ENCODE peak calls at places on chromosome 20, in six cellular contexts. N is stomach, P is GM23338, M is sigmoid colon, X is SK-N-SH, G is HCT116. V is an unnamed sample. For H3K4me1, the result is how much of the 10 kb centered on the place peaks cover.

GRCh38 chr20:52823303-52823702 is 148.9 kb upstream of the TSHZ2 start:
- DNase-seq in N (no peak), P (no peak), M (no peak), X (no peak), G (no peak), V (no peak)

GRCh38 chr20:44358776-44359175 is 3.3 kb downstream of the HNF4A start:
- DNase-seq in N (no peak), P (no peak), M (no peak), X (no peak), G (no peak), V (no peak)

GRCh38 chr20:38342196-38342595 is 4.1 kb upstream of the LBP start:
- DNase-seq in N (no peak), P (peak), M (no peak), X (no peak), G (no peak), V (no peak)

GRCh38 chr20:2421247-2421646 is 40.5 kb downstream of the TGM6 start:
- DNase-seq in N (no peak), P (no peak), M (no peak), X (no peak), G (peak), V (no peak)

GRCh38 chr20:34145280-34145819 is 33.3 kb upstream of the EIF2S2 start:
- DNase-seq in N (no peak), P (no peak), M (no peak), X (no peak), G (no peak), V (no peak)

GRCh38 chr20:21994203-21994602 is 288.7 kb downstream of the PAX1 start:
- DNase-seq in N (no peak), P (no peak), M (no peak), X (no peak), G (no peak), V (no peak)

GRCh38 chr20:45985573-45985972 is 13.6 kb upstream of the ZNF335 start:
- DNase-seq in N (no peak), P (peak), M (peak), X (no peak), G (no peak), V (no peak)

GRCh38 chr20:60224914-60225313 is 266.7 kb downstream of the CDH26 start:
- DNase-seq in N (no peak), P (peak), M (no peak), X (peak), G (no peak), V (no peak)

GRCh38 chr20:25199473-25200265 is 4.2 kb downstream of the ENTPD6 start:
- DNase-seq in N (no peak), P (no peak), M (no peak), X (no peak), G (no peak), V (peak)

GRCh38 chr20:47267621-47268020 is 88.9 kb downstream of the ZMYND8 start:
- DNase-seq in N (no peak), P (no peak), M (no peak), X (no peak), G (no peak), V (no peak)

GRCh38 chr20:4817230-4817671 is 95.5 kb downstream of the PRND start:
- DNase-seq in N (no peak), P (no peak), M (no peak), X (no peak), G (no peak), V (no peak)

GRCh38 chr20:38859070-38859690 is 53.7 kb downstream of the PPP1R16B start:
- DNase-seq in N (no peak), P (no peak), M (no peak), X (no peak), G (no peak), V (no peak)

GRCh38 chr20:47857142-47857993 is 72.1 kb upstream of the SULF2 start:
- DNase-seq in N (no peak), P (no peak), M (peak), X (no peak), G (no peak), V (no peak)

GRCh38 chr20:34473262-34473883 is 42.8 kb upstream of the DYNLRB1 start:
- DNase-seq in N (no peak), P (peak), M (no peak), X (peak), G (peak), V (no peak)

GRCh38 chr20:4949833-4950178 is 51.5 kb downstream of the SLC23A2 start:
- DNase-seq in N (no peak), P (peak), M (no peak), X (peak), G (no peak), V (no peak)

GRCh38 chr20:57464642-57465211 is 60.2 kb downstream of the CTCFL start:
- DNase-seq in N (no peak), P (peak), M (no peak), X (no peak), G (peak), V (no peak)

GRCh38 chr20:6884114-6884513 is 116.6 kb downstream of the BMP2 start:
- DNase-seq in N (no peak), P (no peak), M (no peak), X (no peak), G (no peak), V (no peak)

GRCh38 chr20:6882911-6883310 is 115.4 kb downstream of the BMP2 start:
- DNase-seq in N (no peak), P (no peak), M (no peak), X (no peak), G (no peak), V (no peak)

GRCh38 chr20:6887966-6888365 is 120.5 kb downstream of the BMP2 start:
- DNase-seq in N (no peak), P (no peak), M (no peak), X (no peak), G (no peak), V (no peak)

DNA sequence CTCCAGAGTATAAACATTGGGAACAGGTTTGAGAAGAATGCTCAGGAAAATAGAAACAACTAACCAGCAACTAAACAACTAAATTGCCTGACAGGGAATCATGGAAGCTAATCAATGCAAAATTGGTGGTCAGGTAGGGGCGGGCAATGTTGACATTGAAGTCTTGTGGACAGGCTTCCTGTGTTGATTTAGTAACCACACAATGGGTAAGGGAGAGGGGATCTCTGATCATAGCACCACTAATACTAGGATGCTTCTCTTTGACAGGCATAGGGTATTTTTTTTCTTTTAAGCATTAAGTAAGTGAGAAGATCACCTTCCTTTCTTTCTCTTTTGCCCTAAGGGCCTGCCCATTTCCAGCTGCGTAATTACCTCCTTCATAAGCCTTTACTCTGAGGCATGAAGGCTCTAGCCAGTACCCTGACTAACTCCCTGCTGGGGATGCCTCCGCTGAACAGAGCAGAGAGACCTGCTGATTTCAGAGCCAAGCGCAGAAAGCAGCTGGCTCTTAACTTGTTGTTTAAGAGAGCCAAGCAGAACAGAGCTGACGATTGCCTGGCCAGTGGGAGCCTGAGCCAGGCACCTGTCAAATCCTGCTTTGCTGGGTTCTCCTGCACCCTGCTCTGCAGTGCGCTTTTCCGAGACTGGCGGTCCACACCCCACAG is 118.7 kb downstream of the BMP2 start:
- DNase-seq in N (no peak), P (peak), M (no peak), X (no peak), G (no peak), V (no peak)
- H3K4me1 ChIP-seq in N (under half), P (under half), M (under half), X (under half), G (under half), V (under half)

GRCh38 chr20:62623488-62624324 is 18.6 kb upstream of the SLCO4A1 start:
- DNase-seq in N (peak), P (peak), M (peak), X (peak), G (peak), V (peak)

GRCh38 chr20:62624719-62625455 is 17.4 kb upstream of the SLCO4A1 start:
- DNase-seq in N (no peak), P (no peak), M (no peak), X (no peak), G (no peak), V (no peak)

GRCh38 chr20:62625516-62625915 is 16.8 kb upstream of the SLCO4A1 start:
- DNase-seq in N (no peak), P (no peak), M (no peak), X (no peak), G (no peak), V (no peak)

GRCh38 chr20:62622877-62623487 is 19.3 kb upstream of the SLCO4A1 start:
- DNase-seq in N (no peak), P (no peak), M (no peak), X (no peak), G (no peak), V (no peak)

GRCh38 chr20:62624325-62624690 is 18.0 kb upstream of the SLCO4A1 start:
- DNase-seq in N (peak), P (peak), M (no peak), X (no peak), G (no peak), V (no peak)
- H3K4me3 ChIP-seq in N (no peak), P (no peak), M (no peak), X (no peak), G (peak), V (no peak)

GRCh38 chr20:58669287-58670006 is 18.4 kb downstream of the STX16 start:
- DNase-seq in N (no peak), P (peak), M (no peak), X (no peak), G (no peak), V (no peak)
- TF ChIP-seq POLR2AphosphoS5 in N (no peak), P (peak), M (no peak), X (no peak), G (no peak), V (no peak)

GRCh38 chr20:49185071-49185757 is 2.9 kb downstream of the STAU1 start:
- DNase-seq in N (no peak), P (no peak), M (no peak), X (no peak), G (no peak), V (no peak)
- H3K4me1 ChIP-seq in N (half or more), P (under half), M (half or more), X (under half), G (under half), V (half or more)

DNA sequence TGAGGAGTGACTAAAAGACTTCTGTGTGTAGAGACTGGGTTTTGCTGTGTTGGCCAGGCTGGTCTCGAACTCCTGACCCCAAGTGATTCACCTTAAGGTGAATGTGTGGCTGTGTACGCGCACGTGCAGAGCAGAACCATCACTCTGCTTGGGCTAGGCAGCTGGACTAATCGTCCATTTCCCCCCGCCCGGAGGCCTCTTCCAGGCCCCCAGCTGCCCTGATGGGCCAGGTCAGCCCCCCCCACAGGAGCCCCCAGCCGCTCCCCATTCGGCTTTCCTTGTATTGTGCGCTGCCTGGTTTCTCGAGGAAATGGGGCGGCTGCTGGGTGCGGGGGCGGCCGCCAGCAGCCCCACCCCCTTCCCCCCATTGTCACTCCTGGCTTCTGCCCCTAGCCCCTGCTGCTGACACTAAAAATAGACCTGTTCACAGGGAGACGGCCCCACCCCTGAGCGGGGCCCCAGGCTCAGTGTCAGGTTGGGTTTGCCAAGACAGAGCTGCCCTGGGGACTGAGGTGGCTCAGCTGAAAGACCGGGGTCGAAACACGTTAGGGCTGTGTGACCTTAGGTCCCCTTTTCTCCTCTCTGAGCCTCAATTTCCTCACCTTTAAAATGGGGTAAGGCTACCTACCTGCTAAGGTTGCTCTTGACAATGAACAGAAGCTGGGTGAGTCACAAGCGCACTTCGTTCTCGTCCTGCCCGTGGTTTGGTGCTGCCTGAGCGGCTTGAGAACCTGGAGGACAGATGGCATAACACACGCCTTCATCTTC is 24.7 kb upstream of the CSNK2A1 start:
- DNase-seq in N (no peak), P (no peak), M (no peak), X (no peak), G (no peak), V (no peak)
- H3K4me3 ChIP-seq in N (no peak), P (no peak), M (no peak), X (no peak), G (no peak), V (no peak)

GRCh38 chr20:53983401-53983800 is 87.0 kb downstream of the BCAS1 start:
- DNase-seq in N (no peak), P (no peak), M (no peak), X (no peak), G (no peak), V (no peak)

GRCh38 chr20:53986037-53986436 is 84.4 kb downstream of the BCAS1 start:
- DNase-seq in N (no peak), P (no peak), M (no peak), X (no peak), G (no peak), V (no peak)

GRCh38 chr20:53982624-53983023 is 87.8 kb downstream of the BCAS1 start:
- DNase-seq in N (no peak), P (no peak), M (no peak), X (no peak), G (no peak), V (no peak)

GRCh38 chr20:53984781-53985518 is 85.4 kb downstream of the BCAS1 start:
- DNase-seq in N (no peak), P (no peak), M (no peak), X (no peak), G (no peak), V (no peak)

GRCh38 chr20:53984354-53984753 is 86.0 kb downstream of the BCAS1 start:
- DNase-seq in N (no peak), P (no peak), M (peak), X (no peak), G (no peak), V (no peak)
- TF ChIP-seq POLR2AphosphoS5 in N (no peak), P (no peak), M (peak), X (no peak), G (no peak), V (no peak)

V was measured in vagina.